ENCODE peak calls at places on chromosomes 6 and 20, in four cellular contexts. M, R, L and P are unnamed samples.
A peak's percentile ranks its signal among the peaks of the same experiment; 100 is the strongest.

GRCh38 chr6:142400495-142400894 is 98.7 kb downstream of the ADGRG6 start:
- DNase-seq in M (no peak), R (no peak), L (peak; percentile 57), P (no peak)

GRCh38 chr6:100096356-100096755 is 102.3 kb upstream of the MCHR2 start:
- DNase-seq in M (no peak), R (no peak), L (no peak), P (no peak)

GRCh38 chr20:57819981-57820380 is 110.2 kb upstream of the PMEPA1 start:
- DNase-seq in M (no peak), R (no peak), L (no peak), P (no peak)

GRCh38 chr6:373031-373430 is 18.5 kb upstream of the IRF4 start:
- DNase-seq in M (no peak), R (no peak), L (no peak), P (no peak)

GRCh38 chr6:5439749-5440148 is 178.4 kb downstream of the FARS2 start:
- DNase-seq in M (no peak), R (peak; percentile 46), L (no peak), P (no peak)

GRCh38 chr6:165776699-165777098 is 113.7 kb upstream of the PDE10A start:
- DNase-seq in M (no peak), R (no peak), L (no peak), P (no peak)

GRCh38 chr6:169974663-169975062 is 223.2 kb downstream of the ERMARD start:
- DNase-seq in M (no peak), R (no peak), L (no peak), P (no peak)

GRCh38 chr6:139522471-139523220 is 148.2 kb upstream of the CITED2 start:
- DNase-seq in M (no peak), R (no peak), L (no peak), P (no peak)

GRCh38 chr20:24966317-24967012 is 17.4 kb downstream of the CST7 start:
- DNase-seq in M (no peak), R (no peak), L (no peak), P (no peak)

DNA sequence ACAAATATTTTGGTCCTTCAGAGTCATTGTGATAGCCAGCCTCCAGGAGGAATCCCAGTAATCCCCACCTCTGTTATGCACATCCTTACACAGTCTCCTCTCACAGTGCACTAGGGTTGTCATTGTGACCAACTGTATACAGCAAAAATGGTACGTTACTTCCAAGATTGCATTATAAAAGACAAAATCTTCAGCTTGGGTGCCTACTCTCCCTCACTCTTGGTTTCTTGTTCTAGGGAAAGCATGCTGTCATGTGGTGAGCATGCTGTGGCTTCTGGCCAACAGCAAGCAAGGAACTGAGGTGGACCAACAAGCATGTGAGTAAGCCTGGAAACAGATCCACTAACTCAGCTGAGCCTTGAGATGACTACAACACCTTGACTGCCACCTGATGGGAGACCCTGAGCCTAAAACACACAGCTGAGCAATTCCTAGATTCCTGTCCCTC is 130.1 kb upstream of the DST start:
- DNase-seq in M (no peak), R (no peak), L (no peak), P (no peak)
- TF ChIP-seq CTCF in M (no peak), R (no peak), L (no peak), P (peak; percentile 10)

GRCh38 chr6:148747145-148747492 is 289 bp downstream of the UST start:
- DNase-seq in M (peak; percentile 34), R (no peak), L (no peak), P (no peak)

GRCh38 chr6:148749678-148750077 is 2.8 kb downstream of the UST start:
- DNase-seq in M (no peak), R (no peak), L (no peak), P (no peak)

GRCh38 chr6:148747493-148748160 is 797 bp downstream of the UST start:
- DNase-seq in M (peak; percentile 15), R (no peak), L (no peak), P (no peak)

GRCh38 chr6:148750826-148751225 is 4.0 kb downstream of the UST start:
- DNase-seq in M (no peak), R (no peak), L (no peak), P (no peak)

DNA sequence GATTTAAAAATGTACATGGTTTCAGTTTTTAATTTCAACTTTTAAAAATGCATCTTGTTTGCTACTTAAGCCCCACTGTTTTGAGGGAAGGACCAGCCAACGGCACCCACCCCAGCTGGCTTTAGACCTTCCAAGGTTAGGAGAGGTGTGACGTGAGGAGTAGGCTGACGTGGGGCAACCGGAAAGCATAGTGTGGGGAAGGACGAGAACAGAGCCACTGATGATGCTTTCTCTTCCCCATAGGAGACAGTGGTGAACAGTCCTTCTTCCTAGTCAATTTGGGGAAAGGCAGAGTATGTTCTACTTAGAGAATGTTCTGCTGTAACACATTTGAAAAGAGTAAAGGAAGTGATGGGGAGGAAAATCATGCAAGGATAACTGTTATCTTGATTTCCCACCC is 4.4 kb downstream of the UST start:
- DNase-seq in M (no peak), R (no peak), L (no peak), P (no peak)
- TF ChIP-seq RAD21 in M (no peak), R (no peak), L (no peak), P (no peak)

DNA sequence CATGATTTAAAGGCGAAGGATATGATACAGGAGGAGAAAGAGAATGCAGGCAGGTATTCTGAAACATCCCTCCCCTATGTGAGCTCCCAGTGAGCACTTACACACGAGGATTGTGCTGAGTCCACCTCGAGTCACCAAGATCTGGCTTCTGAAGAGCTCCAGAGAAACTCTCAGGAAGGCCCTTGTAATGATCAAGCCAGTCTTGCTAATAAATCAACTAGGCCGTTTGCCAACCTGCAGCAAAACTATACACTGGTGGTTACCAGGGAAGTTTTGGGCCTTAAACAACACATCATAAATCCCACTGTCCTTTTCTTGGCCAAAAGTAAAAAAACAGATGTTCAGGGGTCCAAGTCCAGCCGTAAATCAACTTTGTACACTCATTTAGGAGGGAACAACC is 79.2 kb downstream of the STXBP5 start:
- DNase-seq in M (no peak), R (no peak), L (no peak), P (no peak)
- TF ChIP-seq NFIC in M (peak; percentile 16), R (no peak), L (no peak), P (no peak)

DNA sequence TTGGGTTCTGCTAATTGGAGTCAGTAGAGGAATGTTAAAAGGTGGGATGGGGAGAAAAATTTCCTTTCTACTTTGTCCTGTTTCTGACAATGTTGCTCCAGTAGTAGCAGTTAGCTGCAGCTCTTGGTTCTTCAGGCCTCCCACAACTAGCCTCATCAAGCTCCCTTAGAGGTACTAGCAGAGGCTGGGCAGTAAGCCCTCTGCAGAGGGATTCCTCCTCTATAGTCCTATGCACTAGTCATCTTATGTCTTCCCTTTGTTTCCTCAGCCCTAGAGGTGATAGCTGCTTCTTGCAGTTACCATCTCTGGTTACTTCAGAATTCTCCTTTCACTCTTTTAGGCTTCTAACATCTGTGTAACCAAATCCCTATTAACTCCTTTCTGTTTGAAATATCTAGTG is 99.8 kb downstream of the FILIP1 start:
- DNase-seq in M (no peak), R (no peak), L (no peak), P (no peak)
- TF ChIP-seq CTCF in M (no peak), R (no peak), L (no peak), P (no peak)